ENCODE peak calls at places on chromosomes 6 and 20, in five cellular contexts. H is heart left ventricle, Y is left lung, X is heart right ventricle, P is stomach. N is an unnamed sample.

GRCh38 chr20:63191400-63191799 is 24.5 kb downstream of the YTHDF1 start:
- DNase-seq in H (no peak), Y (peak; percentile 79), X (no peak), P (peak; percentile 82), N (peak; percentile 97)

GRCh38 chr6:117546674-117547073 is 55.6 kb downstream of the GOPC start:
- DNase-seq in H (no peak), Y (no peak), X (no peak), P (no peak), N (no peak)

GRCh38 chr6:38871745-38872568 is 156.8 kb downstream of the DNAH8 start:
- DNase-seq in H (no peak), Y (no peak), X (no peak), P (peak; percentile 61), N (peak; percentile 72)

GRCh38 chr6:125869427-125869826 is 78.7 kb downstream of the NCOA7 start:
- DNase-seq in H (no peak), Y (no peak), X (peak; percentile 35), P (no peak), N (no peak)

GRCh38 chr20:62517901-62518610 is 42.3 kb upstream of the GATA5 start:
- DNase-seq in H (no peak), Y (no peak), X (no peak), P (no peak), N (no peak)

GRCh38 chr6:73513496-73513854 is 7.4 kb downstream of the EEF1A1 start:
- DNase-seq in H (no peak), Y (no peak), X (no peak), P (no peak), N (no peak)

GRCh38 chr6:105750089-105750488 is 336.0 kb upstream of the PRDM1 start:
- DNase-seq in H (no peak), Y (peak; percentile 25), X (no peak), P (no peak), N (no peak)

GRCh38 chr20:64091762-64092161 is 7.6 kb upstream of the LKAAEAR1 start:
- DNase-seq in H (no peak), Y (no peak), X (no peak), P (no peak), N (no peak)

GRCh38 chr20:19257865-19258264 is 45.4 kb downstream of the SLC24A3 start:
- DNase-seq in H (no peak), Y (no peak), X (no peak), P (no peak), N (no peak)

GRCh38 chr6:38673397-38674165 is 29.4 kb downstream of the GLO1 start:
- DNase-seq in H (no peak), Y (no peak), X (no peak), P (no peak), N (no peak)

GRCh38 chr6:72661408-72661807 is 39.5 kb downstream of the KCNQ5 start:
- DNase-seq in H (no peak), Y (no peak), X (no peak), P (no peak), N (no peak)

GRCh38 chr6:88823998-88824397 is 139.4 kb downstream of the RNGTT start:
- DNase-seq in H (no peak), Y (no peak), X (no peak), P (no peak), N (no peak)

GRCh38 chr6:389622-390021 is 1.9 kb upstream of the IRF4 start:
- DNase-seq in H (no peak), Y (no peak), X (no peak), P (no peak), N (no peak)

GRCh38 chr6:121851056-121851455 is 415.6 kb downstream of the GJA1 start:
- DNase-seq in H (no peak), Y (no peak), X (no peak), P (no peak), N (no peak)

GRCh38 chr6:121844898-121845297 is 409.5 kb downstream of the GJA1 start:
- DNase-seq in H (no peak), Y (no peak), X (no peak), P (no peak), N (no peak)

GRCh38 chr6:121849477-121849876 is 414.0 kb downstream of the GJA1 start:
- DNase-seq in H (peak; percentile 66), Y (no peak), X (no peak), P (peak; percentile 29), N (no peak)

GRCh38 chr6:121848523-121849255 is 413.2 kb downstream of the GJA1 start:
- DNase-seq in H (no peak), Y (no peak), X (no peak), P (no peak), N (no peak)

DNA sequence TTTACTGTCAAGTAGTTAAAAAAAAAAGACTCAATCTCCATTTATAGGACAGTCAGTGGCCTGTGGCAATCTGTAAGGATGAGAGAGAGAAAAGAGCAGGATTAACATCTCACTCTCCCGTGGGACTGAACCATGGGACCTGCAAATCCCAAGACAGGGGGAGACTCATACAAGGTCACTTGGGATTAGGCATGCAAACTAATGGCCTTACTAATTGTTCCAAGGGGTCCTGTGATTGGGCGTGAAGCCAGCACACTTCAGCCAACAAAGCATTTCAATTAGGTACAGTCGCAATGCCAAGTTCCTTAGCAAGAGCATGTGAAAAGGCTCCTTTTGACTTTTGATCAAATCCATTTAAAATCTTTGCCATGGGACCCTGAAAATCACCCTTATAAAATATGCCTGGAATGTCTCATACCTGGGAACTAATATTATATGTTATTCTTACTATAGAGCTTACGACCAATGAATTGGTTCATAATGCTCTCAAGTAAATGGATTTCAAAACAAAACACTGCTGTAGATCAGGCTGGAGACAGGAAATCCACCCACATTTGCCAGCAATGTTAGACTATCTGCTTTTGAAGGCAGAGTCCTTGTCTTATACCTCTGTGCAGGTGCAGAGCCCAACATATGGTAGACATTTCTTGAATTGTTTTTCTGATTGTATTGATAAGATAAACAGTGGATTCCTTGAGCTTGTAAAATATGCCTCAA is 412.5 kb downstream of the GJA1 start:
- DNase-seq in H (no peak), Y (no peak), X (no peak), P (no peak), N (no peak)
- H3K4me1 ChIP-seq in H (peaks cover 12% of the 10 kb centered on the region), Y (no peaks in the 10 kb centered on the region), X (peaks cover 16% of the 10 kb centered on the region), P (no peaks in the 10 kb centered on the region), N (no peaks in the 10 kb centered on the region)

GRCh38 chr20:44031822-44032582 is 117.3 kb downstream of the TOX2 start:
- DNase-seq in H (no peak), Y (no peak), X (no peak), P (no peak), N (no peak)

GRCh38 chr20:44029848-44030230 is 115.2 kb downstream of the TOX2 start:
- DNase-seq in H (no peak), Y (no peak), X (no peak), P (no peak), N (no peak)

GRCh38 chr20:44032583-44033138 is 118.0 kb downstream of the TOX2 start:
- DNase-seq in H (no peak), Y (no peak), X (no peak), P (no peak), N (no peak)

GRCh38 chr20:44030394-44030793 is 115.7 kb downstream of the TOX2 start:
- DNase-seq in H (no peak), Y (no peak), X (no peak), P (peak; percentile 16), N (no peak)

DNA sequence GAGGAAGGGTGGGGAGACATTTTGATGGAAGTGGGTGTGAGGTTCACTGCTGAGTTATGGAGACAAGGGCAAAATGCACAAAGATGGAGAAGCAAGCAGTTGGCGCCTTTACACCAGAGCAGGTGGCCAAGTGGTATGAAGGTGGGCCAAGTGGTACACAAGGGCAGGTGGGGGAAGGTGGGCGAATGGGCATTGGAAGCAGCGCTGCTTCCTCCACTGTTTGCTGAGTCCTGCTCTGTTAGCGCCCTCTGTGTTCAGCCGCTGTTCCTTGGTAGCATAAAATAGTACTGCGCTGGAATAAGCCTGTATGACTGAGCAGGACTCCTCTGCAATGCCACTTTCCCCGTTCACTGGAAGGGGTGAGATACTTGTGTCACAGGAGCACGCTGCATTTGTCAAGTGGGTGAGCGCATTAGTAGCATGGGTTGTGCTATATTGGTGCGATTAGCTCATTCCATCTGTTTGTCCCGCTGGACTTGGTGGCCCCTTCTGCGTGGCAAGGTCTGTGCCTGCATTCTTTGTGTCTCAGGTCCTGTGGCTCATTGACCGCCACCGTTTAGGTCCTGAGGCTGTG is 116.4 kb downstream of the TOX2 start:
- DNase-seq in H (no peak), Y (no peak), X (no peak), P (no peak), N (no peak)
- TF ChIP-seq CTCF in H (no peak), Y (no peak), X (no peak), P (no peak), N (no peak)

GRCh38 chr20:53655909-53656652 is 62.4 kb upstream of the ZNF217 start:
- DNase-seq in H (no peak), Y (no peak), X (no peak), P (no peak), N (no peak)

GRCh38 chr20:53657289-53657678 is 63.6 kb upstream of the ZNF217 start:
- DNase-seq in H (no peak), Y (no peak), X (no peak), P (no peak), N (no peak)

GRCh38 chr20:53652859-53653520 is 59.4 kb upstream of the ZNF217 start:
- DNase-seq in H (no peak), Y (no peak), X (no peak), P (no peak), N (no peak)

GRCh38 chr20:53656653-53657288 is 63.1 kb upstream of the ZNF217 start:
- DNase-seq in H (no peak), Y (no peak), X (no peak), P (no peak), N (no peak)

DNA sequence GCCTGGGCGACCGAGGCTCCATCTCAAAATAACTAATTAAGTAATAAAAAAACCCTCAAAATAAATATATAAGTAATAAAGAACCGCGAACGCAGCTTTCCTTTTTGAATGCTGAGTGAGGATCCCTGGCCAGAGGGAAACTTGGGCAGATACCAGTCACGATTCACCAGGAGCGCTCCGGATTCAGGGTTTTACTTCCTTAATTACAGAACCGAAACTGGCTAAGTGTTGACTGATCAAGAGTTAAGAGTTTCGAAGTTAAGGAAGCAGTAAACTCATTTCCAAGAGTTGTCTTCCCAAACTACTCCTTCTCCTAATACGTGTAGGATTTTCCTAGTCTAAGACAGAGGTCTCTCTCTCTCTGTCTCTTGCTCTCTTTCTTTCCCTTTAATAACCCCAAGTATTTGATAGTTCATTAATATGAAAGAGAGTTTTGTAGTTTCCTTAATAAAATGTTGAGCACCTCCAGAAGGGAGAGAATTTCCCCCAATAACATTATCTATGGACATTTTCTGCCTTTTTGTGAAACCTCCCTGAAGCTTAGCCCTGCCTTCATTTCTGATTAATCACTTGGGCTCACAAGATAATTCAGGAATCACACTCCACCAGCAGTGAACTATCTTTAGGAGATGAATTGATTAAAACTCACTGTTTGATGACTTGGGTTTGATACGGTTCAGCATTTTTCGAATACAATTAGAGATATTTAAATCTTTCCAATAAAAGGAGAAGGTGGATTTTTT is 61.5 kb upstream of the ZNF217 start:
- DNase-seq in H (peak; percentile 25), Y (no peak), X (no peak), P (peak; percentile 51), N (no peak)
- H3K4me3 ChIP-seq in H (no peak overlapping the region), Y (no peak overlapping the region), X (peak overlapping the region; percentile 23), P (no peak overlapping the region), N (no peak overlapping the region)

DNA sequence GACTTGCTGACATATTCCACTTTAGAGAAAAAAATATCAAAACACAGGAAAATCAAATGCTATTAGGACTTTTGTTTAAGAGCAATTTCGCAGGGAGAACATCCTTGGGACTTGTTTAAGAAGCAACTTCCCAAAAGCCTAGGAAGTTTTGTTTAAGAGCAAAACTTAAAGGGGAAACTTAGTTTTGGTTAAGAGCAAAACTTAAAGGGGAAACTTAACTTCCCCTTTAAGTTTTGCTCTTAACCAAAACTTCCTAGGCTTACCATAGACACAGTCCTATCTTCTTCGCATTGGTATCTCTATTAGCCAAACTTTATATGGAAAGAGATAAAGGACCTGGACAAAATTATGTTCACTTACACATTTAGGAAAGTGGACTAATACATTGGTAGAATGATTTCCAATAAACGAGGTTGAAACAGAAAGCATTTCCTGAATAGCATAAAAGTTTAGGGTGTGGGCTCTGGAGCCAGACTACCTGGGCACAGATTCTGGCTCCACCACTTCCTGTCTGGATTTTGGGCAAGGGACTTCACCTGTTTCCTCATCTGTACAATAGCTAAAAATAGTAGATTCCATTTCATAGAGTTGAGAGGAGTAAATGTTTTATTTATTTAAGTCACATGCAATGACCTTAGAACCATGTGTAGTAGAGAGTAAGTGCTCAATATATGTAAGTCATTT is 15.7 kb downstream of the PAQR8 start:
- DNase-seq in H (no peak), Y (no peak), X (no peak), P (no peak), N (no peak)
- H3K4me1 ChIP-seq in H (peaks cover 19% of the 10 kb centered on the region), Y (peaks cover 23% of the 10 kb centered on the region), X (peaks cover 5% of the 10 kb centered on the region), P (no peaks in the 10 kb centered on the region), N (peaks cover 24% of the 10 kb centered on the region)

N was measured in mucosa of descending colon.